ENCODE peak calls at places on chromosomes 13 and 19, in seven cellular contexts. B is neuronal stem cell, P is uterus, N is body of pancreas, S is mammary epithelial cell, Y is breast epithelium, K is right cardiac atrium. Q is an unnamed sample. For H3K4me1, the result is how much of the 10 kb centered on the place peaks cover.

GRCh38 chr19:13953021-13953531 is 767 bp downstream of the DCAF15 start:
- DNase-seq in Y (no peak), S (peak), K (peak), N (no peak), B (no peak), P (no peak), Q (no peak)

GRCh38 chr19:35727956-35728706 is 10.3 kb downstream of the KMT2B start:
- DNase-seq in Y (no peak), N (no peak), P (no peak), S (no peak), B (no peak), K (no peak), Q (no peak)

GRCh38 chr19:34184880-34185491 is 12.7 kb downstream of the LSM14A start:
- DNase-seq in N (no peak), Y (no peak), K (no peak), B (no peak), S (no peak), P (no peak), Q (no peak)

GRCh38 chr13:114026128-114026880 is 52.4 kb upstream of the C13orf46 start:
- DNase-seq in Y (no peak), B (no peak), S (no peak), K (peak), N (no peak), P (no peak), Q (no peak)

GRCh38 chr13:85371254-85371653 is 428.0 kb downstream of the SLITRK6 start:
- DNase-seq in P (no peak), B (no peak), S (no peak), N (no peak), Y (no peak), K (no peak), Q (no peak)

GRCh38 chr13:35888327-35888940 is 242.7 kb downstream of the DCLK1 start:
- DNase-seq in Y (no peak), N (peak), S (no peak), P (no peak), K (no peak), B (no peak), Q (no peak)

GRCh38 chr19:15199219-15199651 is 1.6 kb downstream of the NOTCH3 start:
- DNase-seq in B (no peak), P (no peak), K (no peak), Y (no peak), S (no peak), N (no peak), Q (no peak)

GRCh38 chr13:60755380-60756163 is 358.6 kb downstream of the TDRD3 start:
- DNase-seq in B (no peak), N (no peak), Y (no peak), P (no peak), K (no peak), S (no peak), Q (no peak)

GRCh38 chr13:74158028-74158427 is 23.8 kb upstream of the KLF12 start:
- DNase-seq in S (no peak), K (peak), P (peak), B (no peak), N (no peak), Y (no peak), Q (no peak)

DNA sequence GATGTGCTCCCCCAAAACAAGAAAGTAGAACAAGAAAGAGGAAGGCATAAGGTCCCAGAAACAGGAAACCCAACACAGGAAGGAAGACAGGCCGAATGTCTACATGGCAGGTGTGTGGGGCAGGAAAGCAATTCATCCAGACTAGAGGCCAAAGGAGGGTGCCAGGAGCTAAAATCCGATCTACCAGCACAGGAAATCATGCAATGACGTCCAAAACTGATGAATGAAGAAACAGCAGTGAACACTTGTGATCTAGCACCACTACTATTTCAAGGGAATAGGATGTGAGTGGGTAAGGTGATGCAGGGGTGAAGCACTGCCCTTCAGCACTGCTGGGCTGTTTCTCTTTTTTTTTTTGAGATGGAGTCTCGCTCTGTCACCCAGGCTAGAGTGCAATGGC is 59.1 kb downstream of the DOCK9 start:
- DNase-seq in N (no peak), P (no peak), Y (no peak), S (no peak), K (no peak), B (no peak), Q (no peak)
- H3K27ac ChIP-seq in N (no peak), P (no peak), Y (peak), S (no peak), K (no peak), B (no peak), Q (no peak)

DNA sequence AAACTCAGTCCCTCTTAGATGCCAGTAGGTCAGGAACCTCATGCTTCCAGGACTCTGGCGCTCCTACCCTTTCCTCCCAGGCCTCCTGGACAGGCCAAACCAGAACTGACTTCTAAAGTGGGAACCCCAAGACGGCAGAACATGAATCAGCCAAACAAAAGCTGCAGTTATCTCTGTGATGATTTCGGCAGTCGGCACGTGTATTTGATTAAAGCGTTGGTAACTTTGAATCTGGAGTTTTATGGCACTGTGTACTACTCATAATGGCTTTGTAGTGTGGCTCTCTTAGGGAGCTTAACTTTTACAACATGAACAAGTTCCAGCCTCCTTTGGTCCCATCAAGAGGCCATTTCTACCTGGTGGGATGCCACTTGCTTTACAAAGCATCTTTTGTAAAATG is 13.7 kb downstream of the ACTN4 start:
- DNase-seq in Y (no peak), P (no peak), B (no peak), K (no peak), N (no peak), S (no peak), Q (no peak)
- H3K4me1 ChIP-seq in Y (under half), P (under half), B (half or more), K (half or more), N (half or more), S (half or more), Q (half or more)

DNA sequence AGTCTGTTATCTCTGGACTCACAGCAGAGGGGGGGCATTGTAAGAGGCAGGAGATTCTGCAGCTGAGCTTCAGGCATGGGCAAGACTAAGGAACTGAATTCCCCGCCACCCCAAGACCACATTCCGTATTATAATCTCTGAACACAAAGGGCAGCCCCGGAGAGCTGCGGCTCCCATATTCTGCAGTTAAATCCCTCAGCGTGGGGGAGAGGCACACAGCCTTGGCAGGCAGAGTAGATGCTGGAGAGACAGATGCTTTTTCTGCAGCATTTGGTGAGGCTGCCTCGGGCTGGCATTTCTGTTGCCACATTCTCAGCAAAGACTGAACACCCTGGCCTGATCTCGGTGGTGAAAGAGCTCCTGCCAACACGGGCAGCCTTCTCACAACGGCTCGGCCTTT is 12.9 kb downstream of the CHAF1A start:
- DNase-seq in N (no peak), B (no peak), K (no peak), S (no peak), P (peak), Y (no peak), Q (no peak)
- H3K4me3 ChIP-seq in N (no peak), B (no peak), K (no peak), S (no peak), P (no peak), Y (no peak), Q (no peak)

GRCh38 chr13:40502236-40502635 is 164.2 kb downstream of the FOXO1 start:
- DNase-seq in B (no peak), S (peak), Y (no peak), N (no peak), P (no peak), K (no peak), Q (no peak)

GRCh38 chr13:40505196-40505595 is 161.2 kb downstream of the FOXO1 start:
- DNase-seq in K (no peak), B (no peak), S (no peak), Y (no peak), N (no peak), P (no peak), Q (no peak)

GRCh38 chr13:40503026-40503425 is 163.4 kb downstream of the FOXO1 start:
- DNase-seq in Y (no peak), B (no peak), N (no peak), S (no peak), K (no peak), P (no peak), Q (no peak)

GRCh38 chr13:40504641-40505040 is 161.8 kb downstream of the FOXO1 start:
- DNase-seq in N (no peak), B (no peak), K (no peak), S (no peak), P (no peak), Y (no peak), Q (no peak)

DNA sequence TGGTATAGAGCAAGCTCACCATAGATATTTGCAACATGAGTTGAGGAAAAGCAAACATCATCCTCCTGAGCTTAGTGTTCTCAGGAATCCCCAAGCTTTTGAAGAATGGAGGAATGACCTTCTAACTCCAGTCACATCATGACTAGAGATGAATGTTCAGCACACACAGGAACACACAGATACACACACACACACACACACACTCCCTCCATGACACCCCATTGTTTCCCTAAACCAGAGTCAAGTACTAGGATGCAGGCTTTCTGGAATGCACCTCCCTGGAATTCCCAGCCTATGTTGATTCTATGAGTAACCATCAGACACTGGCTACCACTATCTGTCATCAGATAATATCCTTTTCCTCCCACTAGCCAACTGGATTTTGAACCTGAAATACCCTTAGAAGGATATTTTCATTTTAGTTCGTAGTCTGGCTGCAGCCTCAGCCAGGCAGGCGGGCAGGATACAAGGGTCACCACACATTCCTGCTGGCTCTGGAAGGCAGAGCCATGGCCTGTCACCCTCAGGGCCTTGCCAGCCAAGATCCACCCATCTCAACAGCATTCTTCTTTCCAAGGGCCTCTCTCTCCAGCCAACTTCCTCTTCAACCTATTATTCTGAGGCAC is 162.4 kb downstream of the FOXO1 start:
- DNase-seq in P (no peak), N (peak), Y (no peak), K (peak), S (peak), B (no peak), Q (no peak)
- H3K27ac ChIP-seq in P (no peak), N (no peak), Y (peak), K (no peak), S (no peak), B (no peak), Q (no peak)

GRCh38 chr19:6239871-6240676 is 39.7 kb downstream of the MLLT1 start:
- DNase-seq in B (no peak), N (no peak), P (no peak), Y (no peak), S (no peak), K (no peak), Q (no peak)

GRCh38 chr19:6238643-6239281 is 41.0 kb downstream of the MLLT1 start:
- DNase-seq in Y (no peak), K (peak), P (peak), S (peak), N (no peak), B (no peak), Q (no peak)

GRCh38 chr19:6241056-6241455 is 38.7 kb downstream of the MLLT1 start:
- DNase-seq in Y (no peak), P (no peak), B (no peak), K (no peak), N (no peak), S (no peak), Q (no peak)

GRCh38 chr19:6238256-6238642 is 41.5 kb downstream of the MLLT1 start:
- DNase-seq in K (no peak), N (no peak), P (no peak), Y (no peak), S (no peak), B (no peak), Q (no peak)

DNA sequence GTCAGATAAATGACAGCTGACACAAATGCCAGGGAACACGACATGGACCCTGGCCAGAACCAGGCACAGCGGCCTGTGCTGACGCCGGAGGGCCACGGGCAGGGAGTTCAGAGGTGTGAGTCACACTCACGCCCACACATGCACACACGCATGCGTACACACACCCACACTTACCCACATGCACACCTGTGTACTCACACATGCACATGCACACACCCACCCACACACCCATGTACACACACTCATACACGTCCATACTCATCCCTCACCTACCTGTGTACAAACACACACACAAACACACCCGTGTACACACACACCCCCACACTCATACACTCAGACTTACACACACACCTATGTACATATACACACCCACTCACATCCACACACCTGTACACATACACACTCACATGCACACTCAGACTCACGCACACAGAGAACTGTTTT is 40.4 kb downstream of the MLLT1 start:
- DNase-seq in P (no peak), B (no peak), N (no peak), S (peak), K (peak), Y (no peak), Q (no peak)
- H3K4me1 ChIP-seq in P (under half), B (under half), N (half or more), S (under half), K (under half), Y (under half), Q (under half)